ENCODE peak calls at places on chromosomes 2 and 18, in seven cellular contexts. W, A, Y, U, X, F and Z are unnamed samples.

GRCh38 chr18:70781860-70782453 is 493.1 kb downstream of the SOCS6 start:
- DNase-seq in F (peak), A (peak), U (peak), X (peak), W (peak), Y (peak), Z (peak)

GRCh38 chr2:105862843-105863242 is 118.1 kb downstream of the NCK2 start:
- DNase-seq in U (no peak), Y (no peak), W (no peak), F (no peak), X (no peak), A (no peak), Z (no peak)

GRCh38 chr2:230954738-230955137 is 29.7 kb upstream of the GPR55 start:
- DNase-seq in X (no peak), U (no peak), Y (no peak), W (no peak), F (no peak), A (no peak), Z (no peak)

GRCh38 chr2:172434821-172435607 is 7.6 kb downstream of the ITGA6 start:
- DNase-seq in F (no peak), Y (no peak), X (peak), W (peak), U (no peak), A (no peak), Z (peak)

GRCh38 chr2:162245737-162246136 is 2.5 kb upstream of the FAP start:
- DNase-seq in Y (no peak), F (peak), U (no peak), A (no peak), X (no peak), W (no peak), Z (no peak)

GRCh38 chr2:11342561-11343343 is 1.7 kb downstream of the ROCK2 start:
- DNase-seq in X (peak), U (no peak), W (no peak), Y (no peak), A (no peak), F (peak), Z (no peak)

GRCh38 chr2:30252723-30253688 is 21.7 kb downstream of the LBH start:
- DNase-seq in U (peak), A (no peak), Y (no peak), X (no peak), W (peak), F (peak), Z (no peak)

GRCh38 chr2:102788880-102789250 is 27.0 kb downstream of the TMEM182 start:
- DNase-seq in X (no peak), U (no peak), Y (no peak), W (no peak), F (no peak), A (no peak), Z (no peak)

GRCh38 chr18:67919316-67919715 is 402.8 kb upstream of the DSEL start:
- DNase-seq in W (no peak), U (no peak), X (no peak), Y (no peak), F (no peak), A (no peak), Z (no peak)

GRCh38 chr2:237873961-237874551 is 14.6 kb downstream of the RAMP1 start:
- DNase-seq in U (no peak), Y (no peak), F (no peak), A (no peak), X (no peak), W (no peak), Z (no peak)

GRCh38 chr2:196445991-196446390 is 193.5 kb upstream of the CCDC150 start:
- DNase-seq in A (no peak), W (no peak), Y (no peak), U (no peak), X (no peak), F (no peak), Z (no peak)